ENCODE peak calls at places on chromosomes 11 and 22, in nine cellular contexts. C, B, J, U, T, Z, I, R and E are unnamed samples.

GRCh38 chr11:120839846-120840402 is 184.0 kb upstream of the TBCEL start:
- DNase-seq in C (no peak), B (no peak), J (no peak), U (no peak), T (no peak), Z (no peak), I (no peak), R (no peak), E (no peak)

GRCh38 chr22:36565686-36566085 is 36.7 kb upstream of the EIF3D start:
- DNase-seq in C (no peak), B (no peak), J (no peak), U (no peak), T (no peak), Z (peak; percentile 43), I (no peak), R (no peak), E (no peak)

GRCh38 chr22:22939537-22940368 is 52.1 kb downstream of the IGLL5 start:
- DNase-seq in C (no peak), B (no peak), J (no peak), U (peak; percentile 48), T (no peak), Z (no peak), I (peak; percentile 1), R (no peak), E (no peak)

GRCh38 chr11:124834526-124835190 is 30.6 kb upstream of the ROBO3 start:
- DNase-seq in C (no peak), B (no peak), J (no peak), U (no peak), T (no peak), Z (no peak), I (no peak), R (no peak), E (no peak)

GRCh38 chr11:72079776-72080325 is 491 bp downstream of the NUMA1 start:
- DNase-seq in C (no peak), B (no peak), J (peak; percentile 68), U (no peak), T (no peak), Z (peak; percentile 24), I (no peak), R (no peak), E (no peak)

GRCh38 chr22:44805663-44806062 is 53.3 kb downstream of the ARHGAP8 start:
- DNase-seq in C (no peak), B (no peak), J (no peak), U (no peak), T (no peak), Z (no peak), I (no peak), R (no peak), E (no peak)

GRCh38 chr11:79167510-79168188 is 273.2 kb downstream of the TENM4 start:
- DNase-seq in C (no peak), B (no peak), J (no peak), U (no peak), T (no peak), Z (peak; percentile 23), I (no peak), R (no peak), E (no peak)

GRCh38 chr11:72015511-72016061 is 16.9 kb downstream of the IL18BP start:
- DNase-seq in C (peak; percentile 28), B (no peak), J (no peak), U (no peak), T (peak; percentile 47), Z (no peak), I (no peak), R (no peak), E (no peak)

GRCh38 chr11:10692716-10693115 is 839 bp downstream of the IRAG1 start:
- DNase-seq in C (no peak), B (no peak), J (no peak), U (no peak), T (no peak), Z (no peak), I (no peak), R (no peak), E (no peak)

GRCh38 chr11:15667127-15667725 is 552.5 kb downstream of the INSC start:
- DNase-seq in C (no peak), B (no peak), J (no peak), U (no peak), T (peak; percentile 34), Z (peak; percentile 46), I (no peak), R (no peak), E (no peak)

GRCh38 chr11:47236482-47236881 is 12.1 kb downstream of the ACP2 start:
- DNase-seq in C (no peak), B (no peak), J (no peak), U (no peak), T (peak; percentile 25), Z (no peak), I (no peak), R (no peak), E (no peak)

GRCh38 chr11:133064152-133064877 is 468.0 kb downstream of the OPCML start:
- DNase-seq in C (peak; percentile 68), B (peak; percentile 73), J (no peak), U (peak; percentile 85), T (peak; percentile 82), Z (peak; percentile 30), I (peak; percentile 70), R (no peak), E (no peak)

DNA sequence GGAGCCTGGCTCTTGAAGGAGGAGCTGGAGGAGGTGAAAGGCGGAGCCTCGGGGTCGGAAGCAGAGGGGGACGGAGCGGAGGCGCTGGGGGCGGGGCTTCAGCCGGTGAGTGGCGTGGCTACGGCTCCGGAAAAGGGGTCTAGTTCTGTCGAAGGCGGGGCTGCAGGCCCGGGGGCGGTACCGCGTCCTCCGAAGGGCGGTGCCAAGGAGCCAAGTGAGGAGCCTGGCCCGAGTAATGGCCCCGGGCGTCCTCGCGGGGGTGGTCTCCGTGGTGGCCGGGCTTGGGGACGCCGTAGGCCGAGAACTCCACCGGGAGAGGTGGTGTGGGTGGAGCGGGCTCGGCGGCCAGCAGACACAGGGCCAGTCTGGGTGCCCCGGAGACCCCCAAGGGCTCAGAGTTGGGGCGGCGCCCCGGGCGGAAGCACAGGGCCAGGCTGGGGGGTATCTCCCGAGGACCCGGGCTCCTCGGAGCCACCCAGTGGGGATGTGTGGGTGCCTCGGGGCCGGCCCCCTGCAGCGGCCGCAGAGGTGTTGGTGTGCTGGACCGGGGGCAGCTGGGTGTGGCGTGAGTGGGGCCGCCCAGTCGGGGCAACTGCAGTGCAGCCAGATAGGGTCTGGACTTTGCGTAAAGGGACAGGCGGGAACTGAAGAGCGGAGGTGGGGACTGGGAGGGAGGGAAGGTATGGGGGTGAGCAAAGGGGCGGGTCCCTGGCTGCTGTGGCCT is 697 bp downstream of the FKBP2 start:
- DNase-seq in C (peak; percentile 99), B (peak; percentile 100), J (peak; percentile 99), U (peak; percentile 100), T (peak; percentile 48), Z (peak; percentile 46), I (peak; percentile 100), R (peak; percentile 99), E (peak; percentile 100)
- TF ChIP-seq CTCF in C (no peak), B (no peak), J (no peak), U (no peak), T (no peak), Z (no peak), I (no peak), R (no peak), E (no peak)

GRCh38 chr11:86477495-86478155 is 102.9 kb downstream of the CCDC81 start:
- DNase-seq in C (peak; percentile 88), B (no peak), J (no peak), U (no peak), T (peak; percentile 83), Z (no peak), I (no peak), R (no peak), E (no peak)

GRCh38 chr11:86478348-86478747 is 103.7 kb downstream of the CCDC81 start:
- DNase-seq in C (no peak), B (no peak), J (no peak), U (no peak), T (no peak), Z (no peak), I (no peak), R (no peak), E (no peak)

GRCh38 chr11:86475027-86475426 is 100.3 kb downstream of the CCDC81 start:
- DNase-seq in C (no peak), B (no peak), J (no peak), U (no peak), T (no peak), Z (no peak), I (no peak), R (no peak), E (no peak)

GRCh38 chr11:86473991-86474833 is 99.5 kb downstream of the CCDC81 start:
- DNase-seq in C (no peak), B (no peak), J (no peak), U (no peak), T (no peak), Z (peak; percentile 69), I (peak; percentile 28), R (no peak), E (no peak)

GRCh38 chr11:86476109-86476861 is 101.6 kb downstream of the CCDC81 start:
- DNase-seq in C (peak; percentile 28), B (no peak), J (no peak), U (no peak), T (peak; percentile 54), Z (no peak), I (no peak), R (no peak), E (no peak)
- H3K27ac ChIP-seq in C (peak overlapping the region; percentile 6), B (no peak overlapping the region), J (peak overlapping the region; percentile 38), U (no peak overlapping the region), T (no peak overlapping the region), Z (no peak overlapping the region), I (peak overlapping the region; percentile 5), R (no peak overlapping the region), E (no peak overlapping the region)

GRCh38 chr22:42430486-42431125 is 1.6 kb downstream of the NFAM1 start:
- DNase-seq in C (no peak), B (no peak), J (no peak), U (no peak), T (no peak), Z (no peak), I (no peak), R (no peak), E (no peak)

GRCh38 chr22:42428025-42428424 is 4.2 kb downstream of the NFAM1 start:
- DNase-seq in C (no peak), B (peak; percentile 33), J (no peak), U (no peak), T (no peak), Z (no peak), I (no peak), R (no peak), E (no peak)

GRCh38 chr22:42431401-42432019 is 693 bp downstream of the NFAM1 start:
- DNase-seq in C (no peak), B (no peak), J (no peak), U (no peak), T (no peak), Z (no peak), I (no peak), R (no peak), E (no peak)

GRCh38 chr22:42427211-42427610 is 5.0 kb downstream of the NFAM1 start:
- DNase-seq in C (no peak), B (peak; percentile 14), J (no peak), U (no peak), T (no peak), Z (no peak), I (no peak), R (no peak), E (no peak)

GRCh38 chr22:42428760-42429159 is 3.4 kb downstream of the NFAM1 start:
- DNase-seq in C (no peak), B (no peak), J (no peak), U (no peak), T (no peak), Z (no peak), I (no peak), R (no peak), E (no peak)
- TF ChIP-seq CTCF in C (no peak), B (no peak), J (no peak), U (no peak), T (no peak), Z (no peak), I (no peak), R (no peak), E (no peak)

GRCh38 chr11:1852885-1853284 is at the start of gene LSP1:
- DNase-seq in C (no peak), B (no peak), J (no peak), U (no peak), T (no peak), Z (no peak), I (no peak), R (peak; percentile 81), E (peak; percentile 81)
- H3K27ac ChIP-seq in C (no peak within 1 kb of the TSS), B (peak within 1 kb of the TSS; percentile 83), J (no peak within 1 kb of the TSS), U (no peak within 1 kb of the TSS), T (no peak within 1 kb of the TSS), Z (no peak within 1 kb of the TSS), I (peak within 1 kb of the TSS; percentile 26), R (peak within 1 kb of the TSS; percentile 91), E (peak within 1 kb of the TSS; percentile 91)